ENCODE peak calls at places on chromosomes 16 and 17, in ten cellular contexts. R is transverse colon, C is HCT116, N is sigmoid colon, U is GM23338, T is prostate gland, M is endothelial cell of umbilical vein, S is Panc1, H is spleen, P is suprapubic skin. Q is an unnamed sample.

GRCh38 chr16:29988346-29989075 is 6.9 kb downstream of the HIRIP3 start:
- DNase-seq in T (no peak), N (peak; percentile 52), H (peak; percentile 47), U (no peak), R (no peak), S (no peak), P (no peak), M (no peak), C (no peak), Q (no peak)

GRCh38 chr16:75420987-75421819 is 12.1 kb downstream of the CFDP1 start:
- DNase-seq in S (no peak), U (peak; percentile 91), M (no peak), H (peak; percentile 86), R (peak; percentile 82), C (no peak), P (peak; percentile 86), T (peak; percentile 35), N (peak; percentile 84), Q (no peak)

GRCh38 chr17:37770631-37771518 is 26.0 kb upstream of the HNF1B start:
- DNase-seq in P (no peak), U (peak; percentile 85), S (peak; percentile 30), N (no peak), T (peak; percentile 61), C (peak; percentile 44), H (no peak), R (peak; percentile 83), M (peak; percentile 61), Q (no peak)

GRCh38 chr17:41009301-41009760 is 403 bp upstream of the KRTAP3-1 start:
- DNase-seq in M (no peak), H (no peak), U (peak; percentile 35), C (no peak), P (no peak), R (no peak), S (no peak), T (no peak), N (no peak), Q (no peak)

GRCh38 chr17:81016575-81016974 is 18.4 kb upstream of the BAIAP2 start:
- DNase-seq in N (no peak), P (no peak), C (no peak), T (no peak), S (no peak), H (no peak), U (no peak), M (no peak), R (no peak), Q (no peak)

GRCh38 chr17:29844339-29845048 is 85.5 kb downstream of the SSH2 start:
- DNase-seq in P (no peak), M (peak; percentile 31), T (no peak), N (no peak), S (no peak), R (no peak), H (no peak), C (no peak), U (peak; percentile 27), Q (peak; percentile 91)

GRCh38 chr16:3681206-3681605 is 26.7 kb downstream of the DNASE1 start:
- DNase-seq in R (no peak), N (no peak), M (no peak), C (no peak), T (no peak), S (no peak), H (no peak), U (no peak), P (no peak), Q (no peak)

GRCh38 chr16:79698341-79698753 is 97.8 kb upstream of the MAF start:
- DNase-seq in R (no peak), U (no peak), M (no peak), P (no peak), S (no peak), N (peak; percentile 71), T (no peak), C (no peak), H (no peak), Q (no peak)

GRCh38 chr16:83969771-83970429 is 1.9 kb downstream of the NECAB2 start:
- DNase-seq in N (no peak), C (no peak), M (no peak), H (no peak), T (no peak), U (no peak), S (no peak), R (no peak), P (no peak), Q (no peak)

GRCh38 chr17:77649717-77650211 is 308.7 kb upstream of the TNRC6C start:
- DNase-seq in C (peak; percentile 42), P (no peak), R (no peak), H (peak; percentile 23), U (no peak), S (no peak), M (no peak), T (no peak), N (peak; percentile 18), Q (no peak)

GRCh38 chr17:2595736-2596135 is 2.3 kb downstream of the PAFAH1B1 start:
- DNase-seq in H (no peak), T (no peak), U (no peak), R (no peak), N (no peak), C (no peak), S (no peak), P (no peak), M (no peak), Q (no peak)

GRCh38 chr17:42287305-42288077 is 807 bp upstream of the STAT5A start:
- DNase-seq in H (peak; percentile 87), N (peak; percentile 86), U (peak; percentile 26), R (peak; percentile 56), T (no peak), S (no peak), M (peak; percentile 55), P (peak; percentile 77), C (no peak), Q (no peak)

GRCh38 chr16:64391009-64391663 is 730.7 kb downstream of the CDH11 start:
- DNase-seq in C (no peak), N (no peak), T (no peak), R (no peak), M (peak; percentile 59), H (no peak), U (no peak), P (no peak), S (no peak), Q (no peak)

GRCh38 chr17:81238490-81238814 is 403 bp downstream of the TEPSIN start:
- DNase-seq in M (no peak), N (no peak), T (no peak), C (no peak), H (no peak), R (no peak), S (no peak), U (no peak), P (no peak), Q (no peak)

GRCh38 chr17:17549732-17550366 is 41.7 kb downstream of the PEMT start:
- DNase-seq in H (no peak), C (no peak), P (no peak), M (no peak), N (no peak), U (no peak), R (no peak), T (no peak), S (no peak), Q (no peak)

GRCh38 chr16:70605284-70605659 is 41.1 kb upstream of the IL34 start:
- DNase-seq in C (no peak), S (no peak), M (no peak), R (no peak), T (no peak), H (no peak), P (no peak), N (no peak), U (no peak), Q (no peak)

GRCh38 chr16:2276501-2277195 is 8.7 kb upstream of the RNPS1 start:
- DNase-seq in M (no peak), U (no peak), S (no peak), H (no peak), R (no peak), N (no peak), C (no peak), P (no peak), T (no peak), Q (no peak)

DNA sequence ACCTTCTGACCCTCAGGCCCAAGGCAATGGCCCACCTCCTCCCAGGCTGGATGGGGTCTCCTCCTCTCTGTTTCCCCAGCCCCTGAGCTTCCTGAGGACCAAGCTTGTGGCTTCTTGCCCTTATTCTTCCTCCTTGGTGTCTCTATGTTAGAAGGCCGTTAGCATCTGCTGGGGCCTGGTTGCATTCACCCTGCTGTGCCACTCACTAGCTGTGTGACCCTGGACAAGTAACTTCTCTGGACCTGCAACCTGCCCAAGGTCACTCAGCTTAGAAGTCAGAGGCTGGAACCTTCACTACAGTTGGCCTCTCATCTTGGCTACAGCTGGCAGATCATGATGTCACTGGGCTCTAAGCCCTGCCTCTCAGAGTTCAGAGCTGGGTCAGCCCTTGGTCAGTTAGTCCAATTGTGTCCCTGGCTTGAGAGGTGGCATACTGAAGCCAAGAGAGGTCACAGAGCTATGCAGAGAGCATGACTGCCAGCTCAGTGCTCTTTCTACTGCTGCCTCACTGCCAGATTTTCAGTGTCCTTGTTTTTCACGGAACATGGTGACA is 3.0 kb downstream of the MT2A start:
- DNase-seq in T (no peak), S (no peak), N (no peak), R (no peak), H (peak; percentile 55), P (no peak), M (peak; percentile 45), C (peak; percentile 27), U (no peak), Q (no peak)
- TF ChIP-seq POLR2AphosphoS5 in T (no peak), S (no peak), N (peak; percentile 48), R (peak; percentile 9), H (no peak), P (no peak), M (peak; percentile 38), C (no peak), U (no peak), Q (no peak)

GRCh38 chr16:68367440-68367839 is 56.6 kb downstream of the PRMT7 start:
- DNase-seq in S (no peak), T (no peak), N (no peak), M (no peak), R (no peak), C (no peak), H (no peak), U (no peak), P (no peak), Q (no peak)
- H3K36me3 ChIP-seq in S (no peaks in the 10 kb centered on the region), T (no peaks in the 10 kb centered on the region), N (no peaks in the 10 kb centered on the region), M (no peaks in the 10 kb centered on the region), R (no peaks in the 10 kb centered on the region), C (no peaks in the 10 kb centered on the region), H (no peaks in the 10 kb centered on the region), U (no peaks in the 10 kb centered on the region), P (no peaks in the 10 kb centered on the region), Q (no peaks in the 10 kb centered on the region)

GRCh38 chr17:43546317-43547188 is at the start of gene ETV4:
- DNase-seq in S (no peak), U (peak; percentile 97), M (peak; percentile 95), C (peak; percentile 83), P (peak; percentile 94), H (peak; percentile 95), N (peak; percentile 93), T (peak; percentile 89), R (peak; percentile 92), Q (peak; percentile 32)
- TF ChIP-seq POLR2AphosphoS5 in S (no peak), U (peak; percentile 31), M (no peak), C (peak; percentile 29), P (no peak), H (peak; percentile 53), N (no peak), T (peak; percentile 73), R (no peak), Q (no peak)

GRCh38 chr17:60501589-60501988 is 24.5 kb downstream of the APPBP2 start:
- DNase-seq in U (no peak), N (no peak), P (no peak), R (no peak), S (no peak), T (no peak), H (no peak), C (no peak), M (no peak), Q (no peak)
- H3K36me3 ChIP-seq in U (no peaks in the 10 kb centered on the region), N (no peaks in the 10 kb centered on the region), P (peaks cover 15% of the 10 kb centered on the region), R (no peaks in the 10 kb centered on the region), S (no peaks in the 10 kb centered on the region), T (no peaks in the 10 kb centered on the region), H (no peaks in the 10 kb centered on the region), C (peaks cover 2% of the 10 kb centered on the region), M (peaks cover 6% of the 10 kb centered on the region), Q (peaks cover 25% of the 10 kb centered on the region)

Q was measured in SK-N-MC.